ENCODE peak calls at places on chromosome 22, in seven cellular contexts. Y is HCT116, M is GM23248, Z is neural progenitor cell, U is MM.1S, D is hepatocyte, G is GM23338. V is an unnamed sample.

GRCh38 chr22:35191412-35191811 is 65.9 kb upstream of the HMGXB4 start:
- DNase-seq in D (no peak), G (no peak), Z (no peak), M (peak), U (no peak), Y (peak), V (peak)

GRCh38 chr22:37735054-37735453 is 38.2 kb downstream of the TRIOBP start:
- DNase-seq in Y (no peak), D (peak), G (peak), M (peak), Z (peak), U (no peak), V (no peak)

GRCh38 chr22:23836692-23837495 is 1.9 kb downstream of the DERL3 start:
- DNase-seq in G (no peak), D (no peak), Y (no peak), U (no peak), M (no peak), Z (no peak), V (no peak)

GRCh38 chr22:24133187-24133965 is 47.9 kb upstream of the SUSD2 start:
- DNase-seq in D (no peak), Z (no peak), U (no peak), M (peak), G (peak), Y (no peak), V (no peak)

GRCh38 chr22:49929553-49929979 is 11.1 kb downstream of the CRELD2 start:
- DNase-seq in U (peak), D (peak), M (peak), Z (peak), Y (no peak), G (peak), V (peak)

GRCh38 chr22:47065756-47066615 is 303.5 kb downstream of the TBC1D22A start:
- DNase-seq in M (peak), D (no peak), Y (no peak), Z (no peak), G (no peak), U (no peak), V (no peak)

GRCh38 chr22:40606306-40606705 is 30.2 kb downstream of the MRTFA start:
- DNase-seq in Z (no peak), Y (no peak), M (no peak), G (no peak), D (no peak), U (no peak), V (no peak)

GRCh38 chr22:26579331-26579886 is 10.5 kb downstream of the TPST2 start:
- DNase-seq in M (no peak), U (peak), G (no peak), D (no peak), Y (no peak), Z (no peak), V (no peak)

GRCh38 chr22:50403701-50404101 is 60.6 kb downstream of the PPP6R2 start:
- DNase-seq in G (no peak), U (no peak), Z (no peak), Y (no peak), D (peak), M (no peak), V (no peak)

GRCh38 chr22:21779444-21779843 is 43.9 kb upstream of the YPEL1 start:
- DNase-seq in M (peak), Z (no peak), G (no peak), Y (no peak), D (no peak), U (no peak), V (no peak)

GRCh38 chr22:34842630-34843029 is 223.3 kb upstream of the ISX start:
- DNase-seq in M (no peak), G (peak), U (no peak), Y (no peak), Z (peak), D (no peak), V (no peak)

GRCh38 chr22:30627480-30627879 is 8.1 kb upstream of the SLC35E4 start:
- DNase-seq in Y (no peak), Z (no peak), M (no peak), U (no peak), G (no peak), D (no peak), V (no peak)

GRCh38 chr22:46068176-46068907 is 82.0 kb upstream of the PPARA start:
- DNase-seq in G (no peak), M (peak), Z (no peak), Y (no peak), U (no peak), D (no peak), V (peak)

GRCh38 chr22:35842954-35843353 is 125.3 kb downstream of the APOL5 start:
- DNase-seq in G (peak), Y (peak), Z (peak), M (peak), D (peak), U (peak), V (peak)

GRCh38 chr22:36136988-36137387 is 23.6 kb downstream of the APOL3 start:
- DNase-seq in G (no peak), U (no peak), M (peak), D (no peak), Z (no peak), Y (no peak), V (no peak)

GRCh38 chr22:23796461-23796860 is 9.7 kb downstream of the SMARCB1 start:
- DNase-seq in Y (no peak), U (no peak), Z (no peak), M (no peak), D (peak), G (no peak), V (no peak)

GRCh38 chr22:22345781-22346180 is 101.2 kb downstream of the VPREB1 start:
- DNase-seq in Y (no peak), Z (no peak), D (no peak), M (no peak), G (no peak), U (no peak), V (no peak)

GRCh38 chr22:50376064-50376747 is 33.1 kb downstream of the PPP6R2 start:
- DNase-seq in U (peak), G (no peak), Z (no peak), M (no peak), D (no peak), Y (no peak), V (peak)

GRCh38 chr22:26923498-26923897 is 266.1 kb downstream of the MIAT start:
- DNase-seq in D (no peak), U (no peak), Z (no peak), Y (no peak), G (peak), M (no peak), V (no peak)

GRCh38 chr22:19892249-19892879 is 37.7 kb upstream of the GNB1L start:
- DNase-seq in U (no peak), Z (peak), G (no peak), Y (no peak), M (no peak), D (peak), V (no peak)

DNA sequence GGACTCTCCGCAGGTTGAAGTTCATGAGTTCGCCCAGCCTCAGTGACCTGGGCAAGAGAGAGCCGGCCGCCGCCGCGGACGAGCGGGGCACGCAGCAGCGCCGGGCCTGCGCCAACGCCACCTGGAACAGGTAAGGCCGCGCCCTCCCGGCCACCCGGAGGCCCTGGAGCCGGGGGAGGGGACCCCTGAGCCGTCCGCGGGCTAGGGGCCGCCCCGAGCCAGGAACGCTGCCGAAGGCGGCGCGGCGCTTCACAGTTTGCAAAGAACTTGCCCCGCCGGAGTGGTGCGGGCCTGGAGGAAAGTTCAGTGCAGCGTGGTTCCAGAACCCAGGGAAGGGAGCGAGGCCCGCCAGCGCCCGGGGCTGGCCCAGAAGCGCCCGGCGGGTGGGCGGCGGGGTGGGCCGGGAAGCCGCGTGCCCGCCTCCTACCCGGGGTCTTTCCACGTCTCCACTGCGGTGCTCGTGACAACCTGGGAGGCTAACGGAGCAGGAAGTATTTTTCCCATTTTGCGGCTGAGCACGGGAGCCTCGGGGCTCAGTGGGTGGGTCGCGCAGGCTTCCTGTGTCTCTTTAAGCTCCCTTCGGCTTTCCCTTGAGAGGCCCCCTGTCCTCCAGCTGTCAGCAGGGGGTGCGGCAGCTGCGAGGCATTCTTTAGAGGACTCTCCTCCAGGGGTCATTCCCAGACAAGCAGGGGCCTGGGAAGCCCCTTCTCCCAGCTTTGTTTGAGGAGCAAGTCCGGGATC is 645 bp downstream of the PRR5 start:
- DNase-seq in D (peak), Z (peak), M (peak), G (peak), U (no peak), Y (no peak), V (peak)
- TF ChIP-seq EZH2 in D (no peak), Z (peak), M (no peak), G (no peak), U (no peak), Y (no peak), V (no peak)

GRCh38 chr22:29006346-29006745 is 55.3 kb downstream of the C22orf31 start:
- DNase-seq in Z (no peak), M (no peak), Y (no peak), G (no peak), D (no peak), U (no peak), V (no peak)

GRCh38 chr22:29002603-29003002 is 59.0 kb downstream of the C22orf31 start:
- DNase-seq in Z (no peak), U (no peak), M (no peak), G (no peak), D (no peak), Y (no peak), V (no peak)

GRCh38 chr22:29003552-29003951 is 58.1 kb downstream of the C22orf31 start:
- DNase-seq in D (no peak), M (no peak), Y (no peak), G (no peak), U (no peak), Z (no peak), V (no peak)

GRCh38 chr22:29004647-29005371 is 56.8 kb downstream of the C22orf31 start:
- DNase-seq in G (peak), U (no peak), M (no peak), Z (peak), Y (peak), D (peak), V (no peak)

DNA sequence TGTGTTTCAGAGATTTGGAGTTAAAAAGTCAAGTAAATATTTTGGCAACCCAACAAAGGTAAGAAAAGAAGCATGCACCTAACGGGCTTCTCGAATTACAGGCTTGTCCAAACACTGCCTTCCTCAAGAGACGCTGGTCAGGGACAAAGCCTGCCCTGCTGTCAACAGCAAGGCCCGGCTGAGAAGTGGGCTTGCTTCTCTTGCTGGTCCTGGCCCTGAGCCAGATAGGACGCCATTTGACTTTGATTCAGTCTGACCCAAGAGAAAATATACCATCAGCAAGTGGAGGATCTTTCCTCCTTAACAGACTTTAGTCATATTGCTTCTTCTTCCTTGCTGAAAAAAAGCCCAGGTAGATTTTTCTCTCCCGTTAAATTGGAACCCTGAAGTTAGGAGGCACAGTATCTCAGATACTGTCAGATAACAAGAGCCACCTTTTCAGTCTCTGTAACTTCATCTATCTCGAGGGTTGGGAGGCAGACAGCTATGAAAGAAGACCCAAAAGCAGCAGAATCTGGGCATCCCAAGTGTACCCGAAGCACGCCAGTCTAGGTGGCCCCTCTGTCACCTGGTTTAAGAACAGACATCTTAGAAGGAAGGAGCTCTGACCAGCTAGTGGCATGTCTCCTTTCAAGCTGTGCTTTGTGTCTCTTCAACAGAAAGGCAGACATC is 57.5 kb downstream of the C22orf31 start:
- DNase-seq in U (no peak), G (peak), Z (peak), M (no peak), D (no peak), Y (no peak), V (peak)
- TF ChIP-seq EZH2phosphoT487 in U (no peak), G (no peak), Z (no peak), M (no peak), D (no peak), Y (no peak), V (no peak)

GRCh38 chr22:32340437-32340836 is 17.2 kb upstream of the RFPL3 start:
- DNase-seq in D (no peak), M (no peak), U (no peak), Z (no peak), G (no peak), Y (no peak), V (no peak)
- TF ChIP-seq EZH2 in D (no peak), M (no peak), U (no peak), Z (no peak), G (no peak), Y (no peak), V (no peak)

DNA sequence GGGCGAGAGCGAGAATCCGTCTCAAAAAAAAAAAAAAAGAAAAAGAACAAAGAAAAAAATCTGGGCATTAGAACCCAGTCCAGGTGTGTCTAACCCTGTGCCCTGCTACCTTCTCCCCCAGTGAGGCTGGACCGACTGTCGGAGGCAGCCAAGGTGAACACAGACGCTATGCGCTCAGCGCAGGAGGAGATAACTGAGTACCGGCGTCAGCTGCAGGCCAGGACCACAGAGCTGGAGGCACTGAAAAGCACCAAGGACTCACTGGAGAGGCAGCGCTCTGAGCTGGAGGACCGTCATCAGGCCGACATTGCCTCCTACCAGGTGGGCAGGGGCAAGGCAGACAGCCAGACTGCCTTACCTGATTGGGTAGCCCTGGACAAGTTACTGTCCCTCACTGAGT is 3.2 kb downstream of the NEFH start:
- DNase-seq in Y (no peak), U (no peak), Z (no peak), M (no peak), D (no peak), G (no peak), V (no peak)
- TF ChIP-seq EZH2phosphoT487 in Y (no peak), U (no peak), Z (no peak), M (no peak), D (no peak), G (no peak), V (no peak)

DNA sequence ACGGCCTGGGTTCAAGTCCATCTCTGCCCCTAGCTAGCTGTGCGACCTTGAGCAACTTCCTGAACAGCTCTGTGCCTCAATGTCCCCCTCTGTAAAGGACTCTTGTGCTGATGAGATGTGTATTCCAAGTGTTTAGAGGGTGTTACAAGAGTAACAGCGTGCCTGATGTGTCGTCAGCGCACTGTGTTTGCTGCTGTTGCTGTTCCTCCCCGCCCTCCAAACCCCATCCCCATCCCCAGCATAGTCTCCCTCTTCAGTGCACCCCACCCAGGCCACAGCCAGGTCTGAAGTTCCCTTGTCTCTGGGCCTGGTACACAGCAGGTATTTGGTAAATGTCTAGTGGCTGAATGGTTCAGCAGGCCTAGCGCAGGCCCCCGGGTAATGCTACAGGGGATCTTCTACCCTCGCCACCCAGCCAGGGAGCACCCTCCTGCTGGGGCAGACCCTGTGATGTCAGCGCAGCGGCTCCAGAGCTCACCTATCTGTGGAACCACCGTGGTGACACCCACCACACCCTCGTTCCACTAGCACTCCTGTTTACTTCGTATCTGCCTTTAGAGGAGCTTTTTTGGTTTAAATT is 10.3 kb downstream of the CBX7 start:
- DNase-seq in G (no peak), Y (no peak), M (no peak), U (no peak), D (no peak), Z (no peak), V (no peak)
- TF ChIP-seq EZH2 in G (no peak), Y (no peak), M (no peak), U (no peak), D (no peak), Z (no peak), V (no peak)

DNA sequence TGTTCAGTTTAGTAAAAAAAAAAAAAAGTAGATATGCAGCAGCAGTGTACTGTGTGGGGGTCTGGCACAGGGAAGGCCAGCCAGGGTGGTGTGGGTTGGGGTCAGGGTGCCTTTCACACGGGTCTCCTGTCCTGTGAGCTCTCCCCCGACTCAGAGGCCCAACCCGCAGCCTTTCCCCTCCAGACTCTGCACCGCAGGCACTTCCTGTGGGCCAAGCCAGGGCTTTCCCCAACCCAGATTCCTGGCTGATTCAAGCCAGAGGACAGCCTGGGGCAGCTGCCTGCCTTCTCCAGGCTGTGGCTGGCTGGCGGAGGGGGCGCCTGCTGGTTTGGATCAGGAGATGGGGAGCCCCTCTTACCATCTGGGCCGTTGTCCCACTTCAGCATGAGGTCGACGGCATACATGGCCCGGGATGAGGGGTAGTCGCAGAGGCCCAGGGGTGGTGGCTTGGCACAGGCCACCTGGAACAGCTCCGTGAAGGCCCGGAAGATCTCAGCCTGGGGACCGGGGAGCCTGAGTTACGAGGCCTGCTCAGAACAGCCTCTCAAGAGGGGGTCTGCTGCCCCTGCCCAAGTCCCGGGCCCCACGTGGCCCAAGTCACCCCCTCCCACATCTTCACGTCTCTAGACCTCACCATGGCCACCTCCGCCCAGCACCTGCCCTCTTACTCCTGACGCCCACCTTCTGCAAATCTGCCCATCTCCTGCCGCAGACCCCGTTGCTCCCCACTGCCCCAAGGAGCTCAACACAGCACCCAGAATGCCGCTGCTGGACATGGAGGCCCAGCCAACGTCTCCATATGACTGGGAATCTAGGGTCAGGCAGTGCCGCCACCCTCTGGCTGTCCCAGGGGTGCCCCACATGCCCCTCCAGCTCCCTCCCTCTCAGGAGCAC is 17.3 kb downstream of the TSPO start:
- DNase-seq in Y (no peak), Z (no peak), D (no peak), U (no peak), G (no peak), M (peak), V (no peak)
- TF ChIP-seq EZH2phosphoT487 in Y (no peak), Z (no peak), D (no peak), U (no peak), G (no peak), M (no peak), V (no peak)

V was measured in PC-3.